ENCODE peak calls at places on chromosomes 12 and 14, in four cellular contexts. X, I, U and N are unnamed samples.

GRCh38 chr12:72075401-72075800 is 136.8 kb downstream of the TPH2 start:
- DNase-seq in X (no peak), I (no peak), U (no peak), N (no peak)

GRCh38 chr12:65330341-65330740 is 51.9 kb downstream of the MSRB3 start:
- DNase-seq in X (peak), I (no peak), U (no peak), N (peak)

GRCh38 chr12:21831671-21832357 is 57.3 kb upstream of the KCNJ8 start:
- DNase-seq in X (peak), I (no peak), U (peak), N (peak)

GRCh38 chr12:103884316-103884715 is 43.3 kb upstream of the NT5DC3 start:
- DNase-seq in X (peak), I (no peak), U (peak), N (peak)

GRCh38 chr14:68722186-68722585 is 70.7 kb downstream of the ZFP36L1 start:
- DNase-seq in X (no peak), I (no peak), U (no peak), N (no peak)

GRCh38 chr12:42420385-42420784 is 94.4 kb downstream of the PPHLN1 start:
- DNase-seq in X (no peak), I (no peak), U (no peak), N (no peak)

GRCh38 chr14:90632868-90633267 is 183.4 kb downstream of the TTC7B start:
- DNase-seq in X (no peak), I (no peak), U (no peak), N (no peak)

GRCh38 chr14:35959835-35960234 is 133.7 kb downstream of the BRMS1L start:
- DNase-seq in X (no peak), I (no peak), U (no peak), N (no peak)

GRCh38 chr14:101962503-101962874 is 1.9 kb upstream of the DYNC1H1 start:
- DNase-seq in X (peak), I (no peak), U (peak), N (peak)

GRCh38 chr12:110543252-110543959 is 39.7 kb downstream of the PPTC7 start:
- DNase-seq in X (peak), I (no peak), U (peak), N (peak)

GRCh38 chr12:5260591-5261086 is 171.3 kb upstream of the NTF3 start:
- DNase-seq in X (no peak), I (no peak), U (no peak), N (no peak)

GRCh38 chr12:132407525-132407924 is 78.1 kb upstream of the GALNT9 start:
- DNase-seq in X (no peak), I (no peak), U (no peak), N (peak)

GRCh38 chr14:88256997-88257755 is 65.9 kb downstream of the KCNK10 start:
- DNase-seq in X (no peak), I (no peak), U (no peak), N (no peak)

GRCh38 chr12:49098035-49098451 is 3.4 kb upstream of the DHH start:
- DNase-seq in X (peak), I (peak), U (peak), N (peak)

GRCh38 chr14:56118611-56119181 is 485 bp downstream of the PELI2 start:
- DNase-seq in X (no peak), I (peak), U (no peak), N (no peak)

GRCh38 chr14:74257078-74257987 is 18.1 kb downstream of the VSX2 start:
- DNase-seq in X (peak), I (peak), U (peak), N (peak)

GRCh38 chr14:61296707-61297502 is 15.8 kb upstream of the TMEM30B start:
- DNase-seq in X (peak), I (no peak), U (peak), N (peak)

GRCh38 chr14:23182372-23183014 is 967 bp downstream of the SLC7A8 start:
- DNase-seq in X (no peak), I (peak), U (no peak), N (no peak)

GRCh38 chr14:41830679-41831078 is 224.0 kb downstream of the LRFN5 start:
- DNase-seq in X (peak), I (no peak), U (peak), N (peak)

GRCh38 chr12:57092876-57093411 is 4.0 kb downstream of the NAB2 start:
- DNase-seq in X (no peak), I (no peak), U (no peak), N (no peak)

GRCh38 chr12:110776410-110776809 is 33.7 kb upstream of the PPP1CC start:
- DNase-seq in X (no peak), I (no peak), U (no peak), N (no peak)

GRCh38 chr12:118853634-118854033 is 127.7 kb upstream of the SRRM4 start:
- DNase-seq in X (no peak), I (no peak), U (no peak), N (no peak)

GRCh38 chr14:100408350-100409015 is 85.3 kb downstream of the SLC25A47 start:
- DNase-seq in X (peak), I (no peak), U (peak), N (peak)

GRCh38 chr14:61609143-61609851 is 86.0 kb upstream of the HIF1A start:
- DNase-seq in X (peak), I (peak), U (peak), N (peak)

GRCh38 chr14:91940209-91940608 is 7.3 kb downstream of the FBLN5 start:
- DNase-seq in X (no peak), I (no peak), U (no peak), N (no peak)

GRCh38 chr14:32545109-32545857 is 216.2 kb downstream of the AKAP6 start:
- DNase-seq in X (no peak), I (no peak), U (peak), N (no peak)

GRCh38 chr14:75069021-75069810 is at the start of gene ZC2HC1C:
- DNase-seq in X (peak), I (peak), U (peak), N (peak)

GRCh38 chr12:32896438-32897275 is at the start of gene PKP2:
- DNase-seq in X (no peak), I (peak), U (no peak), N (peak)

GRCh38 chr14:33307691-33308369 is 369.2 kb downstream of the NPAS3 start:
- DNase-seq in X (peak), I (no peak), U (peak), N (peak)

GRCh38 chr14:61503167-61503801 is 181.9 kb downstream of the PRKCH start:
- DNase-seq in X (no peak), I (no peak), U (no peak), N (peak)

GRCh38 chr14:57390806-57391562 is 598 bp downstream of the NAA30 start:
- DNase-seq in X (peak), I (peak), U (no peak), N (no peak)

GRCh38 chr12:121861549-121862254 is 3.0 kb upstream of the HPD start:
- DNase-seq in X (peak), I (no peak), U (peak), N (no peak)

GRCh38 chr12:120598674-120599463 is 17.7 kb upstream of the POP5 start:
- DNase-seq in X (peak), I (peak), U (peak), N (no peak)